ENCODE peak calls at places on chromosomes 11 and 22, in seven cellular contexts. N is A549, U is HAP-1, Q is GM23338, S is cardiac muscle cell, G is fibroblast of lung, H is tibial artery. T is an unnamed sample.

GRCh38 chr11:65777821-65778361 is 2.9 kb downstream of the AP5B1 start:
- DNase-seq in N (no peak), U (no peak), Q (no peak), S (no peak), G (no peak), H (no peak), T (peak; percentile 73)

GRCh38 chr11:85725510-85726258 is 39.7 kb upstream of the CCDC89 start:
- DNase-seq in N (peak; percentile 41), U (peak; percentile 28), Q (no peak), S (no peak), G (peak; percentile 88), H (no peak), T (no peak)

GRCh38 chr22:39309364-39309861 is 10.0 kb downstream of the RPL3 start:
- DNase-seq in N (no peak), U (no peak), Q (peak; percentile 89), S (no peak), G (peak; percentile 16), H (no peak), T (peak; percentile 76)

GRCh38 chr22:47780281-47780875 is 1017.9 kb downstream of the TBC1D22A start:
- DNase-seq in N (no peak), U (no peak), Q (no peak), S (no peak), G (no peak), H (no peak), T (no peak)

GRCh38 chr11:66727883-66728759 is 895 bp downstream of the SPTBN2 start:
- DNase-seq in N (no peak), U (peak; percentile 22), Q (peak; percentile 56), S (peak; percentile 30), G (no peak), H (no peak), T (no peak)

GRCh38 chr22:21055880-21056319 is 10.2 kb downstream of the LRRC74B start:
- DNase-seq in N (no peak), U (no peak), Q (peak; percentile 49), S (no peak), G (no peak), H (no peak), T (no peak)

GRCh38 chr11:30710216-30710615 is 124.1 kb upstream of the MPPED2 start:
- DNase-seq in N (no peak), U (no peak), Q (no peak), S (no peak), G (no peak), H (no peak), T (no peak)

GRCh38 chr11:65279713-65280459 is 18.1 kb downstream of the POLA2 start:
- DNase-seq in N (peak; percentile 81), U (no peak), Q (no peak), S (no peak), G (peak; percentile 78), H (no peak), T (no peak)

GRCh38 chr22:21445437-21446127 is 21.6 kb upstream of the TMEM191C start:
- DNase-seq in N (no peak), U (no peak), Q (no peak), S (no peak), G (no peak), H (peak; percentile 33), T (peak; percentile 64)

GRCh38 chr11:126969865-126970479 is 30.6 kb downstream of the KIRREL3 start:
- DNase-seq in N (no peak), U (no peak), Q (peak; percentile 66), S (peak; percentile 52), G (peak; percentile 14), H (no peak), T (no peak)

GRCh38 chr11:129359748-129360147 is 15.9 kb upstream of the BARX2 start:
- DNase-seq in N (no peak), U (no peak), Q (no peak), S (no peak), G (no peak), H (no peak), T (no peak)

GRCh38 chr11:61923166-61924015 is 6.0 kb upstream of the RAB3IL1 start:
- DNase-seq in N (no peak), U (no peak), Q (peak; percentile 67), S (peak; percentile 64), G (peak; percentile 73), H (peak; percentile 87), T (peak; percentile 80)

GRCh38 chr11:69141742-69142141 is 14.0 kb upstream of the SMIM38 start:
- DNase-seq in N (no peak), U (no peak), Q (no peak), S (no peak), G (no peak), H (peak; percentile 9), T (no peak)

GRCh38 chr11:3855808-3856491 is 486 bp downstream of the STIM1 start:
- DNase-seq in N (peak; percentile 49), U (no peak), Q (peak; percentile 58), S (peak; percentile 51), G (peak; percentile 19), H (peak; percentile 77), T (peak; percentile 71)

GRCh38 chr22:20546541-20546950 is 39.1 kb downstream of the MED15 start:
- DNase-seq in N (no peak), U (no peak), Q (no peak), S (no peak), G (no peak), H (peak; percentile 59), T (peak; percentile 20)

GRCh38 chr22:22866381-22867111 is 21.1 kb upstream of the IGLL5 start:
- DNase-seq in N (no peak), U (no peak), Q (no peak), S (no peak), G (peak; percentile 18), H (no peak), T (no peak)

GRCh38 chr22:21102659-21103267 is 57.0 kb downstream of the LRRC74B start:
- DNase-seq in N (peak; percentile 84), U (peak; percentile 74), Q (peak; percentile 96), S (peak; percentile 86), G (peak; percentile 54), H (peak; percentile 74), T (peak; percentile 91)

GRCh38 chr11:117449111-117449693 is 121.5 kb downstream of the CEP164 start:
- DNase-seq in N (no peak), U (no peak), Q (no peak), S (no peak), G (no peak), H (peak; percentile 31), T (no peak)

GRCh38 chr11:109422755-109423113 is 744 bp downstream of the C11orf87 start:
- DNase-seq in N (no peak), U (no peak), Q (peak; percentile 6), S (no peak), G (peak; percentile 14), H (no peak), T (no peak)
- H3K4me3 ChIP-seq in N (peak overlapping the region; percentile 41), U (no peak overlapping the region), Q (peak overlapping the region; percentile 68), S (peak overlapping the region; percentile 31), G (no peak overlapping the region), H (peak overlapping the region; percentile 12), T (no peak overlapping the region)

GRCh38 chr22:30609260-30610185 is 2.5 kb downstream of the TCN2 start:
- DNase-seq in N (peak; percentile 78), U (no peak), Q (peak; percentile 15), S (no peak), G (peak; percentile 88), H (no peak), T (no peak)

GRCh38 chr22:30605449-30606110 is 1.4 kb upstream of the TCN2 start:
- DNase-seq in N (peak; percentile 69), U (peak; percentile 40), Q (peak; percentile 75), S (peak; percentile 44), G (peak; percentile 57), H (peak; percentile 74), T (no peak)

GRCh38 chr22:30606455-30607299 is at the start of gene TCN2:
- DNase-seq in N (peak; percentile 69), U (peak; percentile 70), Q (peak; percentile 93), S (peak; percentile 83), G (peak; percentile 83), H (peak; percentile 83), T (peak; percentile 83)

GRCh38 chr22:30607939-30608338 is 965 bp downstream of the TCN2 start:
- DNase-seq in N (no peak), U (no peak), Q (no peak), S (no peak), G (no peak), H (no peak), T (no peak)

DNA sequence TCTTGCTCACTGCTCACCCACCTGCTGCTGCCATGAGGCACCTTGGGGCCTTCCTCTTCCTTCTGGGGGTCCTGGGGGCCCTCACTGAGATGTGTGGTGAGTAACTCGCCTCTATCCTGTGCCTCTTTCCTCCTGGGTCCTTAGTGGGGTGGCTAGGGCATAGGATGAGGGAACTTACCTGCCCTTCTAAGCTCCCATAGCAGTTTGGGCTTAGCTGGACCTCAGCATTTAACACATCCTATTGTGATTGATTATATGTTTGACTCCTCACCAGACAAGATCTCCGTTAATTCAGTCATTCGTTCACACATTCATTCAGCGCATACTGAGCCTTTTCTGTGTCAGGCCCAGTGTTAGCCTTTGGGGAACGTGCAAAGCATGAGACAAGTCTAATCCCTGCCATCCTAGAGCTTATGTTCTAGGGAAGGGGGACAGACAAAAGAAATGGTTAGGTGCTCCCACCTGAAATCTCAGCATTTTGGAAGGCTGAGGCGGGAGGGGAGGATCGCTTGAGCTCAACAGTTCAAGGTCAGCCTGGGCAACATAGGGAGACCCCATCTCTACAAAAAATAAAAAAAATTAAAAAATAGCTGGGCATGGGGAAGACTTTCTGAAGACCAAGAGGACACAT is 441 bp downstream of the TCN2 start:
- DNase-seq in N (no peak), U (no peak), Q (no peak), S (no peak), G (no peak), H (no peak), T (no peak)
- H3K4me3 ChIP-seq in N (peak overlapping the region; percentile 51), U (peak overlapping the region; percentile 42), Q (peak overlapping the region; percentile 76), S (peak overlapping the region; percentile 36), G (peak overlapping the region; percentile 37), H (peak overlapping the region; percentile 52), T (peak overlapping the region; percentile 53)

DNA sequence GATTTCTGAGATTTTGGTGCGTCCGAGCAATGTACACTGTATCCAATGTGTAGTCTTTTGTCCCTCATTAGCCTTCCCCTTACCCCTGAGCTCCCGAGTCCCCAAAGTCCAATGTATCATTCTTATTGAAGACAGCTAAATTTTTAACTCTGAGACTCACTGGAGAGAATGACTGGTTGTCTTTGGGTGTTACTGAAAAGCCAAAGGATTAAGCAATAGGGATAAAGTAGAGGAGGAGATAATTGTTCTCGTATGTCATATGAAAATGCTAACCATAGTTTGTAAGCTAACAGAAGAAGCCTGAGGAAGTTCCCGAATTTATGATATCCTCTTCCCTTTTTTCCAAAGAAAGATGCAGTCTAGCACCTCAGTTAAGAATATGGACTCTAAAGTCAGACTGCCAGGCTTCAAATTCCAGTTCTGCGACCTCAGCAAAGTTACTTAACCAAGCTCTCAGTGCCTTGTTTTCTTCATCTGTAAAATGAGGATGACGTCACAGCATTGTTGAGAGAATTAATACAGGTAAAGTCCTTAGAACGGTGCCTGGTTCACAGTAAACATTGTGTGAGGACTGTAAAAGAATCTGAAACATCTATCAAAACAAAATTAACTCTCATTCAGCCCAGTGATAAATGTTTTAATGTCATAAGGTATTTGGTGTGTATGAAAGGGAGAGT is 1.6 kb upstream of the MSANTD2 start:
- DNase-seq in N (no peak), U (no peak), Q (no peak), S (no peak), G (peak; percentile 30), H (no peak), T (no peak)
- H3K4me3 ChIP-seq in N (no peak overlapping the region), U (no peak overlapping the region), Q (no peak overlapping the region), S (no peak overlapping the region), G (no peak overlapping the region), H (no peak overlapping the region), T (no peak overlapping the region)

DNA sequence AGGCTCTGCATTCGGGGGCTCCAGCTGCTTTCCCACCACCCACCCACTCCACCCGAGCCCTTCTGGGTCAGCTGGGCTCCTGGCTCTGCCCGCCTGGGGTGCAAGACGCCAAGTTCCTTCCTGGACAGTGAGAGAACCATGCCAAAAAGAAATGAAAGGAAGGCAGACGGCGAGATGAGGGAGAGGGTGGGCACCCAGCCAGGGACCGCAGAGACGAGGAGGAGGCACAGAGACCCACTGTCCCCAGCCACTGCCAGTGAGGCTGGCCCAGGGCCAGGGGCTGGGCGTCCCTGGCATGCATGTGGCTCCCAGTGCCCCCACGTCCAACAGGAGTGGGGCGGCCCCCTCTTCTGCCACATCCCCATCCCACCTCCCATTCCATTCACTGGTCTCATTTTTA is 10.8 kb upstream of the CD81 start:
- DNase-seq in N (no peak), U (no peak), Q (no peak), S (no peak), G (no peak), H (no peak), T (no peak)
- H3K4me3 ChIP-seq in N (no peak overlapping the region), U (no peak overlapping the region), Q (no peak overlapping the region), S (no peak overlapping the region), G (no peak overlapping the region), H (no peak overlapping the region), T (no peak overlapping the region)